ENCODE peak calls at places on chromosomes 6 and 20, in seven cellular contexts. R is adrenal gland, M is HFFc6, O is right lobe of liver, Z is A549, V is suprapubic skin, Y is AG04450. I is an unnamed sample.

GRCh38 chr6:135830452-135830851 is 21.0 kb upstream of the PDE7B start:
- DNase-seq in O (peak), Y (peak), Z (no peak), V (no peak), M (peak), R (no peak), I (peak)

GRCh38 chr6:148999921-149000589 is 253.2 kb downstream of the UST start:
- DNase-seq in R (peak), M (peak), O (peak), V (no peak), Z (no peak), Y (no peak), I (peak)

GRCh38 chr6:38728203-38728602 is 13.1 kb downstream of the DNAH8 start:
- DNase-seq in V (no peak), O (no peak), Y (no peak), R (no peak), M (no peak), Z (no peak), I (no peak)

GRCh38 chr20:8656335-8656734 is 412.6 kb upstream of the PLCB4 start:
- DNase-seq in M (no peak), O (no peak), V (no peak), R (peak), Y (no peak), Z (no peak), I (no peak)

GRCh38 chr20:35595901-35596300 is 19.7 kb upstream of the SPAG4 start:
- DNase-seq in M (no peak), Y (no peak), O (no peak), R (no peak), V (no peak), Z (no peak), I (no peak)

GRCh38 chr6:9467746-9468145 is 947.1 kb downstream of the TFAP2A start:
- DNase-seq in Z (no peak), R (no peak), M (peak), V (no peak), Y (no peak), O (no peak), I (no peak)

GRCh38 chr6:75268988-75269354 is 15.6 kb downstream of the TMEM30A start:
- DNase-seq in O (no peak), M (no peak), Y (no peak), V (no peak), R (no peak), Z (no peak), I (no peak)

GRCh38 chr20:32179934-32180333 is 27.6 kb downstream of the PLAGL2 start:
- DNase-seq in O (no peak), V (no peak), Z (no peak), R (no peak), M (no peak), Y (no peak), I (no peak)

GRCh38 chr6:133289733-133290306 is 48.7 kb downstream of the EYA4 start:
- DNase-seq in O (no peak), Z (no peak), M (no peak), Y (no peak), R (no peak), V (no peak), I (no peak)

GRCh38 chr6:47098570-47098993 is 56.5 kb upstream of the ADGRF1 start:
- DNase-seq in Y (peak), V (no peak), O (no peak), Z (no peak), R (peak), M (no peak), I (no peak)

GRCh38 chr6:15401769-15402250 is 155.9 kb downstream of the JARID2 start:
- DNase-seq in Y (no peak), M (no peak), R (no peak), V (no peak), O (no peak), Z (no peak), I (no peak)

GRCh38 chr20:43726811-43727338 is at the start of gene GTSF1L:
- DNase-seq in R (no peak), V (no peak), M (peak), O (no peak), Y (no peak), Z (no peak), I (peak)

GRCh38 chr20:2093200-2093781 is 8.3 kb upstream of the STK35 start:
- DNase-seq in Z (peak), O (no peak), V (no peak), M (no peak), Y (no peak), R (no peak), I (no peak)

GRCh38 chr6:110799181-110799580 is 16.1 kb downstream of the CDK19 start:
- DNase-seq in Y (no peak), R (no peak), O (no peak), M (no peak), Z (no peak), V (no peak), I (no peak)

GRCh38 chr6:87722831-87723726 is 21.0 kb upstream of the AKIRIN2 start:
- DNase-seq in Y (peak), R (peak), M (peak), O (peak), Z (peak), V (no peak), I (peak)

GRCh38 chr6:73511796-73512195 is 9.0 kb downstream of the EEF1A1 start:
- DNase-seq in R (no peak), Y (no peak), V (no peak), M (no peak), O (no peak), Z (no peak), I (no peak)

GRCh38 chr6:31352497-31353368 is 4.2 kb downstream of the HLA-B start:
- DNase-seq in V (no peak), O (no peak), Y (no peak), M (no peak), Z (no peak), R (no peak), I (no peak)

GRCh38 chr20:14958626-14959025 is 621.2 kb upstream of the FLRT3 start:
- DNase-seq in R (no peak), M (no peak), Y (no peak), O (no peak), V (no peak), Z (no peak), I (no peak)

GRCh38 chr20:3218307-3218988 is 9.2 kb downstream of the ITPA start:
- DNase-seq in M (no peak), V (peak), O (peak), Z (peak), Y (no peak), R (peak), I (no peak)

GRCh38 chr6:168862346-168862980 is 391.2 kb downstream of the THBS2 start:
- DNase-seq in Y (no peak), O (no peak), Z (no peak), R (no peak), M (no peak), V (no peak), I (no peak)

GRCh38 chr6:129251669-129252376 is 368.9 kb downstream of the LAMA2 start:
- DNase-seq in O (no peak), Z (peak), Y (peak), V (no peak), R (peak), M (peak), I (peak)

GRCh38 chr20:13995841-13996240 is 525 bp downstream of the MACROD2 start:
- DNase-seq in V (peak), M (no peak), O (peak), R (peak), Y (no peak), Z (peak), I (no peak)

GRCh38 chr6:43812850-43813584 is 43.0 kb downstream of the VEGFA start:
- DNase-seq in M (no peak), O (no peak), R (no peak), Y (no peak), Z (no peak), V (no peak), I (no peak)

GRCh38 chr6:131116755-131117360 is 18.4 kb upstream of the AKAP7 start:
- DNase-seq in V (no peak), M (peak), Z (peak), R (no peak), O (no peak), Y (peak), I (peak)

GRCh38 chr6:34955447-34955846 is 66.4 kb downstream of the ANKS1A start:
- DNase-seq in O (no peak), Y (no peak), M (no peak), Z (no peak), V (no peak), R (peak), I (no peak)

GRCh38 chr6:33709605-33710295 is 1.8 kb downstream of the UQCC2 start:
- DNase-seq in Y (no peak), V (no peak), Z (no peak), R (no peak), O (no peak), M (no peak), I (no peak)

GRCh38 chr6:145042559-145042958 is 692.8 kb downstream of the EPM2A start:
- DNase-seq in R (no peak), V (no peak), Y (no peak), M (no peak), Z (no peak), O (no peak), I (no peak)
- TF ChIP-seq CTCF in R (no peak), V (no peak), Y (peak), M (peak), Z (peak), O (no peak), I (no peak)

GRCh38 chr20:10667077-10667401 is 6.8 kb downstream of the JAG1 start:
- DNase-seq in O (no peak), Y (no peak), V (no peak), Z (no peak), R (no peak), M (no peak), I (no peak)

GRCh38 chr20:10668677-10669368 is 5.0 kb downstream of the JAG1 start:
- DNase-seq in M (no peak), V (no peak), Z (no peak), Y (no peak), R (no peak), O (no peak), I (no peak)

GRCh38 chr20:10666221-10667076 is 7.3 kb downstream of the JAG1 start:
- DNase-seq in M (no peak), V (no peak), R (no peak), Y (no peak), O (no peak), Z (no peak), I (no peak)

GRCh38 chr20:10665791-10666190 is 8.0 kb downstream of the JAG1 start:
- DNase-seq in Y (no peak), R (no peak), O (no peak), M (no peak), Z (no peak), V (no peak), I (no peak)

DNA sequence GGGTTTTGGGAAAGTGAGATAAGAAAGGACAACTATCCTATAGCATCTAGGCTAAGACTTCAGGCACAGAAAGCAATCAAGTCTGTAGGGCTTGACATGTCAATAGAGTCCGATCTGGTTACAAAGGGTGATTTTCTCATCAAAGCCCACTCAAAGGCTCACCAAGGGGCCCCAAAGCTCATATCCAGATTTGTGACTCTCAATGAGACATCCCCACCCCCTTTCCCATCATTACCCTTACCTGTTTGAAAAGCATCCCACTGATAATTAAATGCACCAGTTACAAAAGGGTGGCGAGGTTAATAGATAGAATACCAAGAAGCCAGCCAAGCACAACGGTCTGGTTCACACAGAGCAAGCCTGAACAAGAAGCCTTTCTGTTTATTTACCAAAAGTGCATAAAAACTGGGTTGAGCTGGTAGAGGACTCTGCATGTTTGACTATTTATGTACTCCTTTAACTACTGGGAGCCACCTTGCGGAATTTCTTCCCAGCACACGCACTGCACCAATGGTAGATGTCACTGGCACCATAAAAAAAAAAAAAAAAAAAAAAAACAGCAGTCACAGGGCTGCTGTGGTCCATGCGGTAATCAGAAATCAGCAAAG is 6.1 kb downstream of the JAG1 start:
- DNase-seq in O (no peak), R (no peak), Z (no peak), V (no peak), M (no peak), Y (no peak), I (no peak)
- TF ChIP-seq CTCF in O (no peak), R (no peak), Z (no peak), V (no peak), M (no peak), Y (no peak), I (no peak)

GRCh38 chr20:62409935-62410741 is 3.1 kb upstream of the CABLES2 start:
- DNase-seq in V (no peak), Y (no peak), M (peak), R (peak), Z (peak), O (no peak), I (no peak)
- TF ChIP-seq CTCF in V (no peak), Y (peak), M (peak), R (no peak), Z (peak), O (peak), I (peak)

DNA sequence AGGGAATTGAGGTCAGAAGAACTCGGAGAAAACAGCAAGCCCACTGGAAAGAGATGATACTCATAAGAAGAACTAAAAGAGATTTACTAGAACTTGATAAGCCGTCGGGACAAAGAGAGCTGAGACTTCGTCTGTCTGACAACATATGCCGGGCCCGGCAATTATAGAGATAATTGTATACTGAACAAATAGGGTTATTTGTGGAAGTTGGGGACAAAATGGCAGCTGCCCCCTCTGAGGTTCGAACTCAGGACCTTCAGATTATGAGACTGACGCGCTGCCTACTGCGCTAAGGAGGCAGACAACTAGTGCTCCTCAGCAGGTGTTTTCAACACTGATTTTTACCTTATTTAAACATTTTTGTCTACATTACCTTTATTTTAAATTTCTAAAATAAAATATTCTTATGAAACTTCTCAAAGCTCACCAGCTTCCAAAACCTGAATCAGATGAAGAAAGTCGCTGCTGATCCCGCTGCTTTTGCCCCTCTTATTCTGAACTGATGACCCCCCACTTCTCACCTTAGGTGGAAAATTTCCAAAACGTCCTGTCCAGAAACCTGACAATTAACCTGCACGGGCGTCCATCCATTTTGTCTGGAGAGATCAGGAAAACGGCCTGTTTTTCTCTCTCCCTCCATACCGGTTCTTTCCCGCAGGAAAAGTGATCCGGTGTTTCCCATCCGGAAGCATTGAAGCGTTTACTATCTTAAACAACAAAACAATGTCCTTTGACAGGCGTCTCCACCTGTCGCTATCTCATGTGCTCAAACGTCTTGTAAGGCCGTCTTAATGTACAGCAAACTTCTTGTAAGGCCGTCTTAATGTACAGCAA is 29.5 kb upstream of the TRIM27 start:
- DNase-seq in M (peak), O (no peak), R (no peak), Y (peak), Z (peak), V (no peak), I (no peak)
- TF ChIP-seq CTCF in M (no peak), O (no peak), R (no peak), Y (no peak), Z (no peak), V (no peak), I (no peak)

I was measured in astrocyte of the cerebellum.